ENCODE peak calls at places on chromosomes 13 and 19, in seven cellular contexts. H is fibroblast of lung; O is tibial nerve; A is mucosa of descending colon; D is cardiac muscle cell; Y is fibroblast of the aortic adventitia; V is CD8-positive, alpha-beta T cell. C is an unnamed sample.

GRCh38 chr13:93660664-93661063 is 434.1 kb downstream of the GPC6 start:
- DNase-seq in H (no peak), O (no peak), A (no peak), D (no peak), Y (no peak), V (no peak), C (no peak)

GRCh38 chr13:30196025-30196424 is 111.3 kb downstream of the KATNAL1 start:
- DNase-seq in H (peak; percentile 72), O (no peak), A (no peak), D (peak; percentile 33), Y (no peak), V (no peak), C (no peak)

GRCh38 chr19:17775245-17775927 is 19.6 kb upstream of the B3GNT3 start:
- DNase-seq in H (no peak), O (no peak), A (no peak), D (peak; percentile 56), Y (peak; percentile 32), V (peak; percentile 49), C (peak; percentile 37)

GRCh38 chr13:30849611-30850010 is 56.5 kb upstream of the MEDAG start:
- DNase-seq in H (no peak), O (no peak), A (no peak), D (no peak), Y (no peak), V (no peak), C (no peak)

GRCh38 chr19:6734096-6734696 is 3.2 kb downstream of the GPR108 start:
- DNase-seq in H (no peak), O (no peak), A (peak; percentile 51), D (no peak), Y (no peak), V (no peak), C (no peak)

GRCh38 chr19:4362871-4363545 is 19.6 kb downstream of the MPND start:
- DNase-seq in H (no peak), O (no peak), A (no peak), D (no peak), Y (no peak), V (no peak), C (no peak)

GRCh38 chr13:40440990-40441820 is 225.2 kb downstream of the FOXO1 start:
- DNase-seq in H (peak; percentile 42), O (peak; percentile 75), A (peak; percentile 67), D (peak; percentile 35), Y (peak; percentile 56), V (no peak), C (peak; percentile 38)

GRCh38 chr19:53988981-53989380 is 2.5 kb upstream of the CACNG6 start:
- DNase-seq in H (no peak), O (no peak), A (no peak), D (no peak), Y (no peak), V (no peak), C (no peak)

GRCh38 chr13:51935326-51936171 is 73.8 kb downstream of the CCDC70 start:
- DNase-seq in H (peak; percentile 6), O (no peak), A (no peak), D (peak; percentile 31), Y (no peak), V (no peak), C (peak; percentile 4)

GRCh38 chr19:4686700-4687099 is 16.6 kb upstream of the MYDGF start:
- DNase-seq in H (no peak), O (no peak), A (no peak), D (no peak), Y (no peak), V (no peak), C (no peak)

GRCh38 chr13:74574964-74575728 is 440.9 kb upstream of the KLF12 start:
- DNase-seq in H (no peak), O (no peak), A (no peak), D (no peak), Y (no peak), V (no peak), C (peak; percentile 1)

GRCh38 chr19:8224394-8225145 is 15.4 kb downstream of the CERS4 start:
- DNase-seq in H (no peak), O (peak; percentile 62), A (no peak), D (no peak), Y (peak; percentile 50), V (no peak), C (no peak)

GRCh38 chr19:677201-677600 is 1.0 kb downstream of the FSTL3 start:
- DNase-seq in H (peak; percentile 89), O (peak; percentile 73), A (peak; percentile 74), D (no peak), Y (peak; percentile 81), V (no peak), C (peak; percentile 92)

GRCh38 chr19:1270854-1271527 is 1.9 kb downstream of the CIRBP start:
- DNase-seq in H (no peak), O (no peak), A (no peak), D (no peak), Y (no peak), V (no peak), C (no peak)

GRCh38 chr13:53953205-53953604 is 924.6 kb downstream of the OLFM4 start:
- DNase-seq in H (no peak), O (no peak), A (no peak), D (peak; percentile 77), Y (no peak), V (no peak), C (no peak)
- TF ChIP-seq CTCF in H (no peak), O (no peak), A (no peak), D (no peak), Y (no peak), V (no peak), C (no peak)

DNA sequence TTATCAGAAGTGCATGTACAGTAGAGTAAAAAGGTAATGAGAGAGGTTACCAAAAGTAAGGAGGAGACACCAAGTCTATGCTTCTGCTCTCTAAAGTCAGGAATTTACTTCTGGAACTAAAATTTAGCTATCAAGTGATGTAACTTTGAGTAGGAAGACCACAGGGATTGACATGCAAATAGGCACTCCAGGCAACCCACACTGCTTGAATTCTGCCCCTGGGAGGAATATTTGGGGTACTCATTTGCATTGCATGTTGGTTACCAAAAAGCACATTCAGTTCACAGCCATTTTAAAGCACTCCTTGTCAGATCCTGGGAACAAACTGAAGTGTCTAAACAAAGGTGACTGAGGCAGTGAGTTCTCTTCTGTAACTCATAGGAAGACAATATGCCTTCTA is 126.0 kb upstream of the NBEA start:
- DNase-seq in H (no peak), O (no peak), A (no peak), D (no peak), Y (no peak), V (no peak), C (no peak)
- H3K4me3 ChIP-seq in H (no peak overlapping the region), O (no peak overlapping the region), A (no peak overlapping the region), D (no peak overlapping the region), Y (no peak overlapping the region), V (no peak overlapping the region), C (no peak overlapping the region)

GRCh38 chr13:71674776-71675352 is 192.1 kb downstream of the DACH1 start:
- DNase-seq in H (no peak), O (no peak), A (no peak), D (no peak), Y (no peak), V (no peak), C (no peak)
- TF ChIP-seq CTCF in H (peak; percentile 12), O (no peak), A (no peak), D (no peak), Y (no peak), V (no peak), C (no peak)

GRCh38 chr19:15810335-15810734 is 5.1 kb downstream of the OR10H1 start:
- DNase-seq in H (no peak), O (no peak), A (no peak), D (no peak), Y (no peak), V (no peak), C (no peak)
- H3K4me3 ChIP-seq in H (no peak overlapping the region), O (no peak overlapping the region), A (no peak overlapping the region), D (no peak overlapping the region), Y (no peak overlapping the region), V (no peak overlapping the region), C (no peak overlapping the region)

GRCh38 chr13:100519626-100520025 is 69.0 kb downstream of the GGACT start:
- DNase-seq in H (no peak), O (no peak), A (peak; percentile 41), D (no peak), Y (no peak), V (no peak), C (no peak)

GRCh38 chr13:100518394-100519062 is 70.1 kb downstream of the GGACT start:
- DNase-seq in H (no peak), O (no peak), A (no peak), D (no peak), Y (no peak), V (no peak), C (no peak)

GRCh38 chr13:100523437-100523836 is 65.2 kb downstream of the GGACT start:
- DNase-seq in H (no peak), O (no peak), A (no peak), D (no peak), Y (no peak), V (no peak), C (no peak)

GRCh38 chr13:100521912-100522490 is 66.6 kb downstream of the GGACT start:
- DNase-seq in H (no peak), O (no peak), A (no peak), D (no peak), Y (no peak), V (no peak), C (no peak)

DNA sequence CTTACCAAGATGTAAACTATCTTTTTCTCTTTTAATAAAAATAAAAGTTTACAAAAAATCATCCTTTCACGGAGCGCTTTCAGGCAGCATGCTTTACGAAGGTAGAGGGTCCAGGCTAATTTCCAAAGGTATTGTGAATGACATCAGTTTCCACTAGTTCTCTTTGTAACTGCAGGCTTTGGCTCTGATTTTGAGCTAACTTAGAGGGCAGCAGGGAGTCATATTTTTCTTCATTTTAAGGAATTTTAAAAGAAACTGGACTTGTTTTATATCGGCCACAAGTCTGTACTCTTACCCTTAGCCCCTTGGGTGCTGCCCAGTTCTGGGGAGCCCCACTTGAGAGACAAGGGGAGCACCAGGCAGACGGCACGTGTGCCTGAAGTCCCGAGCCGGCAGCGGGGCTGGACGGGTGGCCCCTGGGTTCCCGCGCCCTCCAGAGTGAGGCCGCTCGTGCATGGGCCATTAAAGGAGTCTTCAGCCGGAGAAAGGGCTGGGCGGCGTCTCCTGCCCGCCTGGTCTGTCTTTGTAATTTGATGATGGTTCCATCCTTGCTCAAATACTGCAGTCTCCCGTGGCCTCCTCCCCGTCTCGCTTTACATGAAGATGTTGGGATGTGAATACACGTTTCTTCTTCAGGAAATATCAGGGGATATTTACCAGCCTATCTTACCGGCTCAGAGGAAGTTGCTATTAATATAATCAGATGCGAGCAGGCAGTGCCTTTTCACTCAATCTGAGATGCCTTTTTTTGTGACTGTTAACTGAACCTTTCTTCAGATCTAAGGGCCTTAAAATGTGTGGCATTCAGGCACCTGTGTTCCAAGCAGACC is 67.4 kb downstream of the GGACT start:
- DNase-seq in H (no peak), O (no peak), A (no peak), D (no peak), Y (no peak), V (no peak), C (no peak)
- TF ChIP-seq CTCF in H (no peak), O (no peak), A (no peak), D (no peak), Y (no peak), V (no peak), C (no peak)